ENCODE peak calls at places on chromosomes 13 and 19, in ten cellular contexts. One of them, this sample, is unnamed.

GRCh38 chr13:44136693-44137268 is 236.8 kb upstream of the SERP2 start:
- DNase-seq in breast epithelium: no peak
- DNase-seq in cardiac muscle cell: no peak
- DNase-seq in brain microvascular endothelial cell: no peak
- DNase-seq in lower lobe of right lung: no peak
- DNase-seq in esophagus squamous epithelium: no peak
- DNase-seq in astrocyte: peak; percentile 76
- DNase-seq in small intestine: no peak
- DNase-seq in IMR-90: no peak
- DNase-seq in neuronal stem cell: no peak
- DNase-seq in this sample: no peak

GRCh38 chr13:102917019-102917418 is 71.2 kb downstream of the ERCC5 start:
- DNase-seq in neuronal stem cell: no peak
- DNase-seq in astrocyte: no peak
- DNase-seq in brain microvascular endothelial cell: no peak
- DNase-seq in breast epithelium: no peak
- DNase-seq in cardiac muscle cell: no peak
- DNase-seq in esophagus squamous epithelium: no peak
- DNase-seq in lower lobe of right lung: no peak
- DNase-seq in small intestine: no peak
- DNase-seq in IMR-90: no peak
- DNase-seq in this sample: no peak

GRCh38 chr19:56946164-56946563 is 105.6 kb upstream of the PEG3 start:
- DNase-seq in lower lobe of right lung: no peak
- DNase-seq in neuronal stem cell: peak; percentile 36
- DNase-seq in esophagus squamous epithelium: no peak
- DNase-seq in small intestine: no peak
- DNase-seq in cardiac muscle cell: no peak
- DNase-seq in astrocyte: no peak
- DNase-seq in IMR-90: no peak
- DNase-seq in brain microvascular endothelial cell: no peak
- DNase-seq in breast epithelium: no peak
- DNase-seq in this sample: peak; percentile 86

GRCh38 chr13:39353988-39354387 is 249.0 kb downstream of the LHFPL6 start:
- DNase-seq in esophagus squamous epithelium: no peak
- DNase-seq in lower lobe of right lung: no peak
- DNase-seq in astrocyte: peak; percentile 78
- DNase-seq in small intestine: no peak
- DNase-seq in cardiac muscle cell: no peak
- DNase-seq in neuronal stem cell: no peak
- DNase-seq in breast epithelium: no peak
- DNase-seq in brain microvascular endothelial cell: peak; percentile 57
- DNase-seq in IMR-90: peak; percentile 65
- DNase-seq in this sample: no peak

GRCh38 chr19:45179063-45179847 is 671 bp downstream of the BLOC1S3 start:
- DNase-seq in lower lobe of right lung: peak; percentile 68
- DNase-seq in IMR-90: peak; percentile 17
- DNase-seq in neuronal stem cell: no peak
- DNase-seq in small intestine: no peak
- DNase-seq in esophagus squamous epithelium: no peak
- DNase-seq in breast epithelium: no peak
- DNase-seq in astrocyte: peak; percentile 6
- DNase-seq in brain microvascular endothelial cell: no peak
- DNase-seq in cardiac muscle cell: peak; percentile 46
- DNase-seq in this sample: no peak

GRCh38 chr13:44397766-44398223 is 24.2 kb downstream of the SERP2 start:
- DNase-seq in neuronal stem cell: no peak
- DNase-seq in brain microvascular endothelial cell: peak; percentile 77
- DNase-seq in breast epithelium: no peak
- DNase-seq in IMR-90: peak; percentile 20
- DNase-seq in small intestine: no peak
- DNase-seq in astrocyte: peak; percentile 27
- DNase-seq in esophagus squamous epithelium: no peak
- DNase-seq in lower lobe of right lung: no peak
- DNase-seq in cardiac muscle cell: no peak
- DNase-seq in this sample: no peak

GRCh38 chr19:6241680-6242079 is 38.1 kb downstream of the MLLT1 start:
- DNase-seq in breast epithelium: no peak
- DNase-seq in esophagus squamous epithelium: no peak
- DNase-seq in astrocyte: no peak
- DNase-seq in lower lobe of right lung: peak; percentile 43
- DNase-seq in neuronal stem cell: no peak
- DNase-seq in brain microvascular endothelial cell: no peak
- DNase-seq in small intestine: no peak
- DNase-seq in cardiac muscle cell: no peak
- DNase-seq in IMR-90: no peak
- DNase-seq in this sample: peak; percentile 93

GRCh38 chr13:45773236-45773635 is 71.1 kb downstream of the CBY2 start:
- DNase-seq in lower lobe of right lung: no peak
- DNase-seq in astrocyte: peak; percentile 62
- DNase-seq in esophagus squamous epithelium: no peak
- DNase-seq in IMR-90: peak; percentile 79
- DNase-seq in neuronal stem cell: no peak
- DNase-seq in breast epithelium: no peak
- DNase-seq in small intestine: no peak
- DNase-seq in brain microvascular endothelial cell: no peak
- DNase-seq in cardiac muscle cell: no peak
- DNase-seq in this sample: no peak

GRCh38 chr19:19860756-19861390 is 4.8 kb upstream of the ZNF253 start:
- DNase-seq in small intestine: no peak
- DNase-seq in cardiac muscle cell: peak; percentile 86
- DNase-seq in IMR-90: no peak
- DNase-seq in neuronal stem cell: peak; percentile 84
- DNase-seq in astrocyte: no peak
- DNase-seq in brain microvascular endothelial cell: no peak
- DNase-seq in esophagus squamous epithelium: no peak
- DNase-seq in lower lobe of right lung: no peak
- DNase-seq in breast epithelium: no peak
- DNase-seq in this sample: no peak

GRCh38 chr13:48233097-48233885 is at the start of gene ITM2B:
- DNase-seq in astrocyte: peak; percentile 47
- DNase-seq in brain microvascular endothelial cell: peak; percentile 51
- DNase-seq in cardiac muscle cell: peak; percentile 85
- DNase-seq in small intestine: peak; percentile 80
- DNase-seq in lower lobe of right lung: peak; percentile 90
- DNase-seq in breast epithelium: peak; percentile 73
- DNase-seq in IMR-90: peak; percentile 65
- DNase-seq in esophagus squamous epithelium: peak; percentile 15
- DNase-seq in neuronal stem cell: peak; percentile 59
- DNase-seq in this sample: peak; percentile 76

GRCh38 chr19:42177686-42178019 is 39.8 kb downstream of the DEDD2 start:
- DNase-seq in esophagus squamous epithelium: no peak
- DNase-seq in astrocyte: no peak
- DNase-seq in lower lobe of right lung: no peak
- DNase-seq in brain microvascular endothelial cell: no peak
- DNase-seq in small intestine: no peak
- DNase-seq in cardiac muscle cell: no peak
- DNase-seq in neuronal stem cell: no peak
- DNase-seq in breast epithelium: no peak
- DNase-seq in IMR-90: no peak
- DNase-seq in this sample: no peak

GRCh38 chr13:114123876-114124275 is 8.5 kb downstream of the RASA3 start:
- DNase-seq in cardiac muscle cell: no peak
- DNase-seq in small intestine: no peak
- DNase-seq in lower lobe of right lung: no peak
- DNase-seq in brain microvascular endothelial cell: no peak
- DNase-seq in neuronal stem cell: no peak
- DNase-seq in IMR-90: no peak
- DNase-seq in esophagus squamous epithelium: no peak
- DNase-seq in breast epithelium: no peak
- DNase-seq in astrocyte: no peak
- DNase-seq in this sample: no peak

GRCh38 chr13:114130708-114131580 is 1.5 kb downstream of the RASA3 start:
- DNase-seq in esophagus squamous epithelium: no peak
- DNase-seq in astrocyte: peak; percentile 92
- DNase-seq in neuronal stem cell: no peak
- DNase-seq in small intestine: no peak
- DNase-seq in brain microvascular endothelial cell: peak; percentile 93
- DNase-seq in breast epithelium: no peak
- DNase-seq in IMR-90: peak; percentile 91
- DNase-seq in lower lobe of right lung: peak; percentile 57
- DNase-seq in cardiac muscle cell: peak; percentile 57
- DNase-seq in this sample: peak; percentile 68

GRCh38 chr13:28037399-28037798 is 48.9 kb upstream of the URAD start:
- DNase-seq in brain microvascular endothelial cell: no peak
- DNase-seq in neuronal stem cell: no peak
- DNase-seq in esophagus squamous epithelium: no peak
- DNase-seq in breast epithelium: no peak
- DNase-seq in IMR-90: peak; percentile 57
- DNase-seq in small intestine: no peak
- DNase-seq in astrocyte: no peak
- DNase-seq in lower lobe of right lung: no peak
- DNase-seq in cardiac muscle cell: no peak
- DNase-seq in this sample: no peak

GRCh38 chr19:13052447-13053232 is 50.0 kb downstream of the LYL1 start:
- DNase-seq in astrocyte: no peak
- DNase-seq in neuronal stem cell: no peak
- DNase-seq in esophagus squamous epithelium: no peak
- DNase-seq in lower lobe of right lung: peak; percentile 34
- DNase-seq in cardiac muscle cell: no peak
- DNase-seq in small intestine: no peak
- DNase-seq in breast epithelium: no peak
- DNase-seq in IMR-90: no peak
- DNase-seq in brain microvascular endothelial cell: no peak
- DNase-seq in this sample: no peak
- H3K27ac ChIP-seq in astrocyte: peak overlapping the region; percentile 98
- H3K27ac ChIP-seq in neuronal stem cell: no peak overlapping the region
- H3K27ac ChIP-seq in esophagus squamous epithelium: peak overlapping the region; percentile 96
- H3K27ac ChIP-seq in lower lobe of right lung: peak overlapping the region; percentile 92
- H3K27ac ChIP-seq in cardiac muscle cell: no peak overlapping the region
- H3K27ac ChIP-seq in small intestine: peak overlapping the region; percentile 41
- H3K27ac ChIP-seq in breast epithelium: peak overlapping the region; percentile 100
- H3K27ac ChIP-seq in IMR-90: peak overlapping the region; percentile 100
- H3K27ac ChIP-seq in brain microvascular endothelial cell: no peak overlapping the region
- H3K27ac ChIP-seq in this sample: peak overlapping the region; percentile 89

DNA sequence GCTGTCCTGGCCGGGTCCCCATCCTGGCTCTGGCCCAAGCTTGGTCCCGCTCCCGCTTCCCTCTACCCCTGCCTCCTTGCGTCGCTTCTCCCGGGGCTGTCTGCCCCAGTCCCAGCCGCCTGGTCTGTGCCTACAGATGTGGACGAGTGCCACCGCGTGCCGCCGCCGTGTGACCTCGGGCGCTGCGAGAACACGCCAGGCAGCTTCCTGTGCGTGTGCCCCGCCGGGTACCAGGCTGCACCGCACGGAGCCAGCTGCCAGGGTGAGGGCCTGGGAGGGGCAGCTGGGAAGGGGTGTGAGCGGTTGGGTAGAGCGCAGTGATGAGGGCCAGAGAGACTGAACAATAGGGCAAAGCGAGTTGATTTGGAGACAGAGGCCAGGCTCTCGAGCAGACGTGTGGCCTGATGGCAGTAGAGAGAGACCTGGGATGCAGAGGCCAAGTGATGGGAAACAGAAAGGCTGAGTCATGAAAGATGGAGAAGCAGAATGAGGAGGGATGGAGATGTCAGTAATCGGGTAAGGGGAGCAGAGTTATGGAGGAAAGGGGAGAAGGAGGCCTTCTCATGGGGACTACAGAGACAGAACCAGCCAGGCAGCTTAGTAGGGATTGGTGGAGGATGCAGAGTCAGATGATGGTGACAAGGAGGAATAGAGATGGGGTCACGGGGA is 9.4 kb downstream of the LTBP4 start:
- DNase-seq in esophagus squamous epithelium: no peak
- DNase-seq in brain microvascular endothelial cell: no peak
- DNase-seq in IMR-90: no peak
- DNase-seq in breast epithelium: peak; percentile 77
- DNase-seq in astrocyte: no peak
- DNase-seq in small intestine: peak; percentile 65
- DNase-seq in neuronal stem cell: no peak
- DNase-seq in cardiac muscle cell: no peak
- DNase-seq in lower lobe of right lung: peak; percentile 85
- DNase-seq in this sample: no peak
- H3K27ac ChIP-seq in esophagus squamous epithelium: peak overlapping the region; percentile 95
- H3K27ac ChIP-seq in brain microvascular endothelial cell: no peak overlapping the region
- H3K27ac ChIP-seq in IMR-90: no peak overlapping the region
- H3K27ac ChIP-seq in breast epithelium: peak overlapping the region; percentile 87
- H3K27ac ChIP-seq in astrocyte: peak overlapping the region; percentile 10
- H3K27ac ChIP-seq in small intestine: peak overlapping the region; percentile 86
- H3K27ac ChIP-seq in neuronal stem cell: no peak overlapping the region
- H3K27ac ChIP-seq in cardiac muscle cell: no peak overlapping the region
- H3K27ac ChIP-seq in lower lobe of right lung: peak overlapping the region; percentile 83
- H3K27ac ChIP-seq in this sample: no peak overlapping the region

DNA sequence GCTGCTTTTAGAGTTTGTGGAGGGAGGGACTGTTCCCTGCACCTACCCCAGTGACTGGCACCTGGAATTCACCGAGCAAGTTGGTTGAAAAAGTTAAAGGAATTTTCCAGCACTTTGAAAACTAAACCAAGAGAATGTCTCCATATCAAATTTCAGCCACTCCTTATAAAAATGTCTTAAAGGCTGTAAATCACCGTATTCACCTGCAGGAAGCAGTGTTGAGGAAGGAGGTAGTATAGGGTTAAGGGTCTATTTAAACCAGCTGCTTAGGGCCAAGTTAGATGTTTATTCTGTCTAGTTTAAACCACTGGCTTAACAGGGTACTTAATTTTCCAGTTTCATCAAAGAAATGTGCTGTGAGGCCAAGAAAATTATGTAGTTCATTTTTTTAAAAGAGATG is 3.8 kb upstream of the RAB20 start:
- DNase-seq in esophagus squamous epithelium: no peak
- DNase-seq in small intestine: peak; percentile 57
- DNase-seq in brain microvascular endothelial cell: no peak
- DNase-seq in breast epithelium: no peak
- DNase-seq in lower lobe of right lung: no peak
- DNase-seq in IMR-90: no peak
- DNase-seq in cardiac muscle cell: no peak
- DNase-seq in neuronal stem cell: no peak
- DNase-seq in astrocyte: no peak
- DNase-seq in this sample: no peak
- H3K27ac ChIP-seq in esophagus squamous epithelium: no peak overlapping the region
- H3K27ac ChIP-seq in small intestine: no peak overlapping the region
- H3K27ac ChIP-seq in brain microvascular endothelial cell: no peak overlapping the region
- H3K27ac ChIP-seq in breast epithelium: no peak overlapping the region
- H3K27ac ChIP-seq in lower lobe of right lung: no peak overlapping the region
- H3K27ac ChIP-seq in IMR-90: no peak overlapping the region
- H3K27ac ChIP-seq in cardiac muscle cell: no peak overlapping the region
- H3K27ac ChIP-seq in neuronal stem cell: no peak overlapping the region
- H3K27ac ChIP-seq in astrocyte: no peak overlapping the region
- H3K27ac ChIP-seq in this sample: no peak overlapping the region

DNA sequence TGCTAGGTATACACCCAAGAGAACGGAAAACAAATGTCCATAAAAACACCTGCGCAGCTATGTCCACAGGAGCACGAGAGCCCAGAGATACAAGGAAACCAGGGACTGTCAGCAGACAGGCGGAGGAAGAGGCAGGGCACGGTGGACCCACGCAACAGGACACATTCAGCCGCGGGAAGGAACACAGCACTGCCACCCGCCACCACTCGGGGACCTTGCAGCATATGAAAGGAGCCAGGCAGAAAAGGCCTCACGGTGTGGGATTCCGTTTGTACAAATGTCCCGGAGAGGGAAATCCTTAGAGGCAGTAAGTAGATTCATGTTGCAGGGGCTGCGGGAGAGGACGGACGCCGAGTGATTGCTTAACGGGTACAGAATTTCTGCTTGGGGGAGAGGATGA is 7.8 kb downstream of the HSPBP1 start:
- DNase-seq in cardiac muscle cell: no peak
- DNase-seq in esophagus squamous epithelium: no peak
- DNase-seq in small intestine: no peak
- DNase-seq in IMR-90: no peak
- DNase-seq in neuronal stem cell: no peak
- DNase-seq in lower lobe of right lung: no peak
- DNase-seq in astrocyte: no peak
- DNase-seq in brain microvascular endothelial cell: no peak
- DNase-seq in breast epithelium: no peak
- DNase-seq in this sample: no peak
- H3K27ac ChIP-seq in cardiac muscle cell: no peak overlapping the region
- H3K27ac ChIP-seq in esophagus squamous epithelium: no peak overlapping the region
- H3K27ac ChIP-seq in small intestine: no peak overlapping the region
- H3K27ac ChIP-seq in IMR-90: no peak overlapping the region
- H3K27ac ChIP-seq in neuronal stem cell: no peak overlapping the region
- H3K27ac ChIP-seq in lower lobe of right lung: no peak overlapping the region
- H3K27ac ChIP-seq in astrocyte: no peak overlapping the region
- H3K27ac ChIP-seq in brain microvascular endothelial cell: no peak overlapping the region
- H3K27ac ChIP-seq in breast epithelium: no peak overlapping the region
- H3K27ac ChIP-seq in this sample: peak overlapping the region; percentile 30